ENCODE peak calls at places on chromosomes 3 and 15, in five cellular contexts. One of them, this sample, is unnamed.

GRCh38 chr3:88180398-88180999 is 30.7 kb downstream of the C3orf38 start:
- DNase-seq in GM13977: peak
- DNase-seq in NCI-H146: no peak
- DNase-seq in aorta: no peak
- DNase-seq in NCI-H82: peak
- DNase-seq in this sample: peak

GRCh38 chr3:19898725-19899124 is 35.3 kb downstream of the EFHB start:
- DNase-seq in NCI-H146: no peak
- DNase-seq in NCI-H82: no peak
- DNase-seq in GM13977: no peak
- DNase-seq in aorta: no peak
- DNase-seq in this sample: no peak

GRCh38 chr15:45630958-45631691 is 3.7 kb upstream of the SQOR start:
- DNase-seq in aorta: no peak
- DNase-seq in NCI-H146: no peak
- DNase-seq in NCI-H82: no peak
- DNase-seq in GM13977: no peak
- DNase-seq in this sample: no peak

GRCh38 chr3:14494973-14495300 is 45.2 kb downstream of the GRIP2 start:
- DNase-seq in NCI-H146: no peak
- DNase-seq in NCI-H82: no peak
- DNase-seq in aorta: peak
- DNase-seq in GM13977: no peak
- DNase-seq in this sample: no peak

GRCh38 chr3:129576514-129577345 is 29.7 kb downstream of the PLXND1 start:
- DNase-seq in NCI-H146: peak
- DNase-seq in NCI-H82: peak
- DNase-seq in GM13977: peak
- DNase-seq in aorta: no peak
- DNase-seq in this sample: no peak

GRCh38 chr3:23807161-23808015 is 1.6 kb downstream of the UBE2E1 start:
- DNase-seq in NCI-H82: peak
- DNase-seq in NCI-H146: no peak
- DNase-seq in aorta: no peak
- DNase-seq in GM13977: peak
- DNase-seq in this sample: no peak

GRCh38 chr3:138675393-138675792 is 66.8 kb downstream of the FAIM start:
- DNase-seq in NCI-H82: no peak
- DNase-seq in GM13977: no peak
- DNase-seq in NCI-H146: no peak
- DNase-seq in aorta: no peak
- DNase-seq in this sample: no peak

GRCh38 chr3:126900859-126901540 is 81.9 kb upstream of the PLXNA1 start:
- DNase-seq in NCI-H82: no peak
- DNase-seq in NCI-H146: no peak
- DNase-seq in GM13977: no peak
- DNase-seq in aorta: no peak
- DNase-seq in this sample: no peak

GRCh38 chr3:36650271-36650671 is 114.1 kb downstream of the DCLK3 start:
- DNase-seq in NCI-H82: no peak
- DNase-seq in aorta: no peak
- DNase-seq in NCI-H146: no peak
- DNase-seq in GM13977: no peak
- DNase-seq in this sample: no peak

GRCh38 chr15:61175024-61175423 is 54.1 kb downstream of the RORA start:
- DNase-seq in GM13977: no peak
- DNase-seq in NCI-H146: no peak
- DNase-seq in NCI-H82: no peak
- DNase-seq in aorta: no peak
- DNase-seq in this sample: no peak

GRCh38 chr15:87591521-87591920 is 665.0 kb downstream of the NTRK3 start:
- DNase-seq in GM13977: no peak
- DNase-seq in NCI-H146: peak
- DNase-seq in aorta: no peak
- DNase-seq in NCI-H82: peak
- DNase-seq in this sample: no peak

GRCh38 chr3:126857928-126858327 is 125.0 kb upstream of the PLXNA1 start:
- DNase-seq in NCI-H146: peak
- DNase-seq in GM13977: no peak
- DNase-seq in aorta: no peak
- DNase-seq in NCI-H82: no peak
- DNase-seq in this sample: no peak

GRCh38 chr3:8809341-8809740 is 39.9 kb upstream of the OXTR start:
- DNase-seq in NCI-H146: no peak
- DNase-seq in NCI-H82: no peak
- DNase-seq in GM13977: no peak
- DNase-seq in aorta: no peak
- DNase-seq in this sample: no peak